ENCODE peak calls at places on chromosome 2, in ten cellular contexts. W is right lobe of liver; R is CD8-positive, alpha-beta T cell; B is choroid plexus epithelial cell; X is heart left ventricle; S is astrocyte of the spinal cord; K is upper lobe of right lung; A is ovary; V is HCT116; U is A549. L is an unnamed sample.

GRCh38 chr2:23480991-23481797 is 96.2 kb downstream of the KLHL29 start:
- DNase-seq in W (peak; percentile 18), R (no peak), B (peak; percentile 88), X (no peak), S (peak; percentile 83), K (peak; percentile 46), A (no peak), V (peak; percentile 42), U (peak; percentile 72), L (peak; percentile 85)

GRCh38 chr2:175097297-175097696 is 70.7 kb downstream of the ATF2 start:
- DNase-seq in W (no peak), R (no peak), B (peak; percentile 97), X (no peak), S (peak; percentile 93), K (no peak), A (no peak), V (no peak), U (no peak), L (peak; percentile 50)

GRCh38 chr2:84919885-84920580 is 14.6 kb downstream of the TMSB10 start:
- DNase-seq in W (no peak), R (no peak), B (peak; percentile 96), X (peak; percentile 71), S (peak; percentile 97), K (no peak), A (peak; percentile 53), V (peak; percentile 94), U (peak; percentile 98), L (peak; percentile 98)

GRCh38 chr2:68663371-68664156 is 20.2 kb downstream of the PROKR1 start:
- DNase-seq in W (no peak), R (no peak), B (no peak), X (no peak), S (no peak), K (no peak), A (no peak), V (no peak), U (no peak), L (no peak)

GRCh38 chr2:196528486-196529223 is 110.9 kb upstream of the CCDC150 start:
- DNase-seq in W (no peak), R (no peak), B (no peak), X (no peak), S (no peak), K (no peak), A (no peak), V (no peak), U (no peak), L (peak; percentile 54)

GRCh38 chr2:149645391-149645790 is 57.8 kb upstream of the MMADHC start:
- DNase-seq in W (no peak), R (no peak), B (peak; percentile 42), X (no peak), S (peak; percentile 32), K (no peak), A (no peak), V (no peak), U (no peak), L (peak; percentile 63)

GRCh38 chr2:215658635-215659305 is 222.9 kb upstream of the FN1 start:
- DNase-seq in W (no peak), R (no peak), B (peak; percentile 72), X (no peak), S (no peak), K (no peak), A (no peak), V (no peak), U (no peak), L (peak; percentile 39)

GRCh38 chr2:188203756-188204155 is 87.9 kb upstream of the GULP1 start:
- DNase-seq in W (no peak), R (no peak), B (no peak), X (no peak), S (no peak), K (no peak), A (no peak), V (no peak), U (no peak), L (no peak)

GRCh38 chr2:98484121-98484557 is 39.5 kb downstream of the INPP4A start:
- DNase-seq in W (no peak), R (no peak), B (no peak), X (no peak), S (no peak), K (no peak), A (no peak), V (no peak), U (no peak), L (no peak)

GRCh38 chr2:192197387-192197786 is 2.7 kb upstream of the TMEFF2 start:
- DNase-seq in W (no peak), R (no peak), B (peak; percentile 46), X (no peak), S (peak; percentile 28), K (no peak), A (no peak), V (no peak), U (peak; percentile 13), L (peak; percentile 22)

GRCh38 chr2:4901092-4901735 is 791.0 kb upstream of the SOX11 start:
- DNase-seq in W (no peak), R (no peak), B (no peak), X (no peak), S (no peak), K (no peak), A (no peak), V (no peak), U (no peak), L (no peak)

GRCh38 chr2:56287974-56288373 is 104.2 kb downstream of the CCDC85A start:
- DNase-seq in W (no peak), R (no peak), B (no peak), X (no peak), S (no peak), K (no peak), A (no peak), V (peak; percentile 3), U (no peak), L (peak; percentile 55)

GRCh38 chr2:3099145-3099859 is 278.3 kb downstream of the EIPR1 start:
- DNase-seq in W (no peak), R (no peak), B (no peak), X (no peak), S (no peak), K (no peak), A (no peak), V (no peak), U (no peak), L (no peak)

GRCh38 chr2:37370666-37371065 is 26.2 kb downstream of the QPCT start:
- DNase-seq in W (no peak), R (no peak), B (no peak), X (no peak), S (no peak), K (no peak), A (no peak), V (no peak), U (no peak), L (no peak)

GRCh38 chr2:95268208-95269035 is 5.8 kb upstream of the PROM2 start:
- DNase-seq in W (no peak), R (peak; percentile 23), B (no peak), X (peak; percentile 24), S (no peak), K (peak; percentile 38), A (no peak), V (no peak), U (no peak), L (no peak)

GRCh38 chr2:173896755-173897154 is 68.4 kb downstream of the SP3 start:
- DNase-seq in W (no peak), R (no peak), B (no peak), X (no peak), S (no peak), K (no peak), A (no peak), V (no peak), U (no peak), L (no peak)

GRCh38 chr2:173886613-173887012 is 78.6 kb downstream of the SP3 start:
- DNase-seq in W (no peak), R (no peak), B (no peak), X (no peak), S (no peak), K (no peak), A (no peak), V (no peak), U (no peak), L (no peak)

GRCh38 chr2:173898178-173898668 is 67.0 kb downstream of the SP3 start:
- DNase-seq in W (no peak), R (no peak), B (no peak), X (no peak), S (no peak), K (no peak), A (no peak), V (no peak), U (no peak), L (no peak)

GRCh38 chr2:173891315-173892037 is 73.7 kb downstream of the SP3 start:
- DNase-seq in W (no peak), R (no peak), B (no peak), X (no peak), S (no peak), K (no peak), A (no peak), V (no peak), U (no peak), L (no peak)

GRCh38 chr2:173892341-173892740 is 72.8 kb downstream of the SP3 start:
- DNase-seq in W (no peak), R (no peak), B (no peak), X (no peak), S (no peak), K (no peak), A (no peak), V (no peak), U (no peak), L (no peak)
- H3K4me3 ChIP-seq in W (no peak overlapping the region), R (no peak overlapping the region), B (no peak overlapping the region), X (no peak overlapping the region), S (no peak overlapping the region), K (no peak overlapping the region), A (no peak overlapping the region), V (no peak overlapping the region), U (no peak overlapping the region), L (no peak overlapping the region)

GRCh38 chr2:241216211-241216761 is 27.8 kb downstream of the ANO7 start:
- DNase-seq in W (no peak), R (no peak), B (no peak), X (no peak), S (no peak), K (no peak), A (no peak), V (no peak), U (no peak), L (no peak)
- H3K4me3 ChIP-seq in W (no peak overlapping the region), R (no peak overlapping the region), B (no peak overlapping the region), X (no peak overlapping the region), S (no peak overlapping the region), K (no peak overlapping the region), A (no peak overlapping the region), V (no peak overlapping the region), U (no peak overlapping the region), L (no peak overlapping the region)

GRCh38 chr2:108133457-108133856 is 106.3 kb upstream of the SULT1C3 start:
- DNase-seq in W (no peak), R (no peak), B (no peak), X (no peak), S (no peak), K (no peak), A (no peak), V (no peak), U (no peak), L (no peak)
- H3K4me3 ChIP-seq in W (no peak overlapping the region), R (no peak overlapping the region), B (no peak overlapping the region), X (no peak overlapping the region), S (no peak overlapping the region), K (no peak overlapping the region), A (no peak overlapping the region), V (no peak overlapping the region), U (no peak overlapping the region), L (no peak overlapping the region)

GRCh38 chr2:153477641-153478288 is 797 bp downstream of the RPRM start:
- DNase-seq in W (no peak), R (no peak), B (no peak), X (no peak), S (no peak), K (no peak), A (peak; percentile 24), V (no peak), U (no peak), L (no peak)
- H3K4me3 ChIP-seq in W (no peak overlapping the region), R (peak overlapping the region; percentile 40), B (no peak overlapping the region), X (peak overlapping the region; percentile 47), S (peak overlapping the region; percentile 40), K (peak overlapping the region; percentile 56), A (peak overlapping the region; percentile 50), V (no peak overlapping the region), U (peak overlapping the region; percentile 53), L (no peak overlapping the region)

GRCh38 chr2:28436525-28437051 is 43.9 kb downstream of the FOSL2 start:
- DNase-seq in W (no peak), R (no peak), B (no peak), X (no peak), S (no peak), K (no peak), A (no peak), V (no peak), U (peak; percentile 68), L (no peak)
- H3K4me3 ChIP-seq in W (no peak overlapping the region), R (no peak overlapping the region), B (no peak overlapping the region), X (no peak overlapping the region), S (no peak overlapping the region), K (no peak overlapping the region), A (no peak overlapping the region), V (no peak overlapping the region), U (no peak overlapping the region), L (no peak overlapping the region)